ENCODE peak calls at places on chromosomes 2 and 18, in four cellular contexts. H is left lobe of liver, G is EH, M is right cardiac atrium. Z is an unnamed sample.

GRCh38 chr18:74514860-74515495 is 18.8 kb downstream of the CNDP2 start:
- DNase-seq in M (no peak), H (peak; percentile 41), G (no peak), Z (no peak)

GRCh38 chr2:145751634-145752033 is 1231.7 kb upstream of the ZEB2 start:
- DNase-seq in G (peak; percentile 89), H (no peak), M (no peak), Z (no peak)

GRCh38 chr18:57447154-57447621 is 12.0 kb downstream of the ONECUT2 start:
- DNase-seq in M (no peak), G (peak; percentile 54), H (peak; percentile 75), Z (peak; percentile 83)

GRCh38 chr2:128319773-128320608 is 1.3 kb upstream of the HS6ST1 start:
- DNase-seq in G (no peak), M (peak; percentile 24), H (no peak), Z (no peak)

GRCh38 chr2:212811946-212812345 is 273.3 kb upstream of the ERBB4 start:
- DNase-seq in M (no peak), H (no peak), G (no peak), Z (no peak)

GRCh38 chr18:58230438-58231179 is 186.6 kb downstream of the NEDD4L start:
- DNase-seq in G (peak; percentile 44), H (no peak), M (no peak), Z (no peak)

GRCh38 chr18:57959278-57959677 is 84.7 kb upstream of the NEDD4L start:
- DNase-seq in H (no peak), G (peak; percentile 56), M (no peak), Z (no peak)

GRCh38 chr2:38013158-38013752 is 62.7 kb downstream of the CYP1B1 start:
- DNase-seq in H (no peak), G (peak; percentile 39), M (no peak), Z (no peak)

GRCh38 chr2:44679584-44679983 is 261.9 kb upstream of the SIX3 start:
- DNase-seq in G (no peak), H (no peak), M (no peak), Z (no peak)

GRCh38 chr18:34222396-34223163 is 2.1 kb downstream of the NOL4 start:
- DNase-seq in H (no peak), G (no peak), M (peak; percentile 35), Z (no peak)

GRCh38 chr2:176100547-176101140 is 1.0 kb downstream of the HOXD12 start:
- DNase-seq in H (no peak), M (no peak), G (no peak), Z (peak; percentile 64)

GRCh38 chr2:9089831-9090230 is 86.3 kb upstream of the MBOAT2 start:
- DNase-seq in H (no peak), M (no peak), G (peak; percentile 21), Z (no peak)

GRCh38 chr2:120396519-120397361 is 50.8 kb downstream of the INHBB start:
- DNase-seq in G (no peak), M (no peak), H (peak; percentile 31), Z (no peak)

GRCh38 chr2:74031203-74031602 is 46.5 kb downstream of the TET3 start:
- DNase-seq in H (no peak), M (no peak), G (no peak), Z (no peak)

GRCh38 chr2:217993055-217993645 is 9.6 kb downstream of the TNS1 start:
- DNase-seq in M (no peak), H (no peak), G (peak; percentile 73), Z (no peak)

GRCh38 chr2:215772634-215773563 is 240.5 kb downstream of the MREG start:
- DNase-seq in M (no peak), H (no peak), G (peak; percentile 64), Z (no peak)

GRCh38 chr2:239459056-239459455 is 58.2 kb upstream of the HDAC4 start:
- DNase-seq in H (peak; percentile 34), M (no peak), G (no peak), Z (peak; percentile 53)

GRCh38 chr2:240225660-240226475 is 85.4 kb upstream of the OTOS start:
- DNase-seq in H (no peak), M (no peak), G (no peak), Z (no peak)

GRCh38 chr2:128606837-128607236 is 288.2 kb upstream of the HS6ST1 start:
- DNase-seq in M (no peak), G (no peak), H (peak; percentile 15), Z (no peak)

GRCh38 chr18:58287626-58288289 is 243.7 kb downstream of the NEDD4L start:
- DNase-seq in H (peak; percentile 58), M (no peak), G (no peak), Z (no peak)

GRCh38 chr2:58734365-58734764 is 493.2 kb upstream of the FANCL start:
- DNase-seq in G (peak; percentile 0), H (no peak), M (no peak), Z (no peak)

GRCh38 chr18:73007195-73007934 is 139.6 kb upstream of the NETO1 start:
- DNase-seq in M (no peak), H (no peak), G (no peak), Z (no peak)

GRCh38 chr2:26978061-26978596 is 7.7 kb downstream of the MAPRE3 start:
- DNase-seq in H (peak; percentile 87), G (no peak), M (no peak), Z (no peak)

GRCh38 chr2:80852808-80853139 is 548.2 kb upstream of the LRRTM1 start:
- DNase-seq in M (no peak), H (no peak), G (no peak), Z (no peak)

GRCh38 chr2:216142540-216142939 is 33.4 kb downstream of the XRCC5 start:
- DNase-seq in H (no peak), M (no peak), G (peak; percentile 87), Z (no peak)

GRCh38 chr2:168457177-168457905 is 1.3 kb downstream of the CERS6 start:
- DNase-seq in M (no peak), H (no peak), G (no peak), Z (no peak)

GRCh38 chr2:7609556-7610323 is 692.5 kb downstream of the RNF144A start:
- DNase-seq in M (no peak), H (no peak), G (no peak), Z (no peak)

GRCh38 chr2:144796956-144797355 is 277.0 kb upstream of the ZEB2 start:
- DNase-seq in H (no peak), M (no peak), G (no peak), Z (no peak)

GRCh38 chr2:209614630-209615369 is 156.8 kb upstream of the UNC80 start:
- DNase-seq in M (no peak), H (no peak), G (no peak), Z (no peak)

GRCh38 chr2:207836526-207837133 is 66.9 kb upstream of the FZD5 start:
- DNase-seq in G (peak; percentile 54), H (no peak), M (peak; percentile 43), Z (no peak)

GRCh38 chr2:100042559-100042958 is 99.8 kb downstream of the AFF3 start:
- DNase-seq in H (no peak), G (no peak), M (no peak), Z (no peak)

GRCh38 chr2:67041051-67041450 is 356.1 kb upstream of the ETAA1 start:
- DNase-seq in G (peak; percentile 46), M (no peak), H (no peak), Z (no peak)

GRCh38 chr2:137367361-137367760 is 596.9 kb upstream of the HNMT start:
- DNase-seq in G (peak; percentile 35), H (no peak), M (no peak), Z (no peak)

GRCh38 chr2:62489162-62489561 is 16.8 kb downstream of the TMEM17 start:
- DNase-seq in M (peak; percentile 26), G (peak; percentile 88), H (no peak), Z (no peak)

GRCh38 chr2:8538531-8538930 is 143.3 kb upstream of the ID2 start:
- DNase-seq in G (no peak), M (no peak), H (no peak), Z (no peak)

GRCh38 chr2:239590995-239591915 is 190.4 kb upstream of the HDAC4 start:
- DNase-seq in M (no peak), H (no peak), G (no peak), Z (no peak)

GRCh38 chr2:197215988-197216979 is 94.3 kb downstream of the ANKRD44 start:
- DNase-seq in G (peak; percentile 46), H (no peak), M (no peak), Z (no peak)

Z was measured in type B pancreatic cell.